ENCODE peak calls at places on chromosomes 11 and 22, in eight cellular contexts. D is GM12864, M is psoas muscle, V is neural progenitor cell, E is right atrium auricular region, A is OCI-LY7, J is IMR-90, O is sigmoid colon. G is an unnamed sample.

GRCh38 chr11:7299393-7299792 is 47.7 kb downstream of the SYT9 start:
- DNase-seq in D (no peak), M (no peak), V (no peak), E (no peak), A (no peak), J (no peak), O (no peak), G (no peak)

GRCh38 chr11:61072316-61073109 is 29.8 kb upstream of the CD5 start:
- DNase-seq in D (no peak), M (no peak), V (no peak), E (no peak), A (no peak), J (no peak), O (peak), G (no peak)

GRCh38 chr11:6705905-6706535 is 22.9 kb upstream of the MRPL17 start:
- DNase-seq in D (no peak), M (no peak), V (peak), E (no peak), A (peak), J (peak), O (no peak), G (no peak)

GRCh38 chr11:306645-307371 is 808 bp upstream of the IFITM2 start:
- DNase-seq in D (no peak), M (peak), V (no peak), E (no peak), A (no peak), J (no peak), O (no peak), G (no peak)

GRCh38 chr22:37544955-37545702 is 15.2 kb upstream of the CDC42EP1 start:
- DNase-seq in D (no peak), M (no peak), V (peak), E (peak), A (peak), J (peak), O (peak), G (no peak)

GRCh38 chr22:49861642-49862407 is 8.2 kb downstream of the ZBED4 start:
- DNase-seq in D (no peak), M (no peak), V (no peak), E (no peak), A (no peak), J (no peak), O (no peak), G (no peak)

GRCh38 chr22:35649026-35649553 is 844 bp downstream of the APOL6 start:
- DNase-seq in D (no peak), M (no peak), V (no peak), E (no peak), A (peak), J (no peak), O (no peak), G (peak)

GRCh38 chr11:22199243-22199642 is 6.4 kb downstream of the ANO5 start:
- DNase-seq in D (no peak), M (no peak), V (no peak), E (no peak), A (no peak), J (no peak), O (no peak), G (no peak)

GRCh38 chr11:44761546-44761961 is 34.8 kb downstream of the TSPAN18 start:
- DNase-seq in D (no peak), M (no peak), V (no peak), E (peak), A (no peak), J (no peak), O (peak), G (no peak)

GRCh38 chr11:42237701-42238235 is 778.3 kb upstream of the LRRC4C start:
- DNase-seq in D (no peak), M (no peak), V (no peak), E (no peak), A (no peak), J (no peak), O (no peak), G (no peak)

GRCh38 chr11:128942807-128943430 is at the start of gene TP53AIP1:
- DNase-seq in D (no peak), M (no peak), V (no peak), E (no peak), A (no peak), J (no peak), O (no peak), G (no peak)

GRCh38 chr11:1072116-1072820 is 2.4 kb upstream of the MUC2 start:
- DNase-seq in D (no peak), M (peak), V (no peak), E (no peak), A (no peak), J (peak), O (peak), G (no peak)

GRCh38 chr11:126415669-126416420 is 60.4 kb downstream of the ST3GAL4 start:
- DNase-seq in D (no peak), M (peak), V (no peak), E (peak), A (no peak), J (no peak), O (peak), G (no peak)

GRCh38 chr11:102824541-102824940 is 18.9 kb downstream of the MMP3 start:
- DNase-seq in D (no peak), M (no peak), V (no peak), E (no peak), A (no peak), J (no peak), O (no peak), G (no peak)

GRCh38 chr22:18000441-18001039 is 23.8 kb downstream of the MICAL3 start:
- DNase-seq in D (no peak), M (peak), V (peak), E (no peak), A (peak), J (no peak), O (peak), G (no peak)

GRCh38 chr11:85182437-85183109 is 444.6 kb downstream of the DLG2 start:
- DNase-seq in D (no peak), M (no peak), V (peak), E (no peak), A (peak), J (peak), O (no peak), G (no peak)

GRCh38 chr11:29641201-29641600 is 375.6 kb downstream of the KCNA4 start:
- DNase-seq in D (no peak), M (no peak), V (no peak), E (no peak), A (no peak), J (no peak), O (no peak), G (no peak)

GRCh38 chr11:114447444-114447843 is 8.2 kb downstream of the REXO2 start:
- DNase-seq in D (no peak), M (no peak), V (no peak), E (no peak), A (no peak), J (no peak), O (no peak), G (no peak)

GRCh38 chr11:78085972-78086371 is 6.3 kb upstream of the NDUFC2 start:
- DNase-seq in D (no peak), M (no peak), V (no peak), E (no peak), A (no peak), J (no peak), O (no peak), G (no peak)

GRCh38 chr11:62627718-62628117 is 5.9 kb upstream of the B3GAT3 start:
- DNase-seq in D (no peak), M (no peak), V (no peak), E (no peak), A (no peak), J (no peak), O (no peak), G (no peak)

GRCh38 chr11:34570584-34570983 is 50.3 kb upstream of the EHF start:
- DNase-seq in D (no peak), M (no peak), V (no peak), E (no peak), A (no peak), J (peak), O (no peak), G (no peak)

GRCh38 chr11:11416502-11416901 is 63.5 kb upstream of the CSNK2A3 start:
- DNase-seq in D (no peak), M (no peak), V (no peak), E (no peak), A (no peak), J (peak), O (no peak), G (no peak)

GRCh38 chr11:77068461-77069335 is 1.9 kb downstream of the CAPN5 start:
- DNase-seq in D (no peak), M (no peak), V (no peak), E (no peak), A (no peak), J (no peak), O (peak), G (no peak)

GRCh38 chr11:19055016-19055415 is 5.5 kb downstream of the MRGPRX2 start:
- DNase-seq in D (no peak), M (no peak), V (no peak), E (no peak), A (no peak), J (no peak), O (no peak), G (no peak)

GRCh38 chr11:2365571-2366210 is 11.4 kb upstream of the CD81 start:
- DNase-seq in D (no peak), M (peak), V (no peak), E (no peak), A (no peak), J (no peak), O (no peak), G (no peak)

GRCh38 chr11:10785146-10785474 is 23.6 kb downstream of the EIF4G2 start:
- DNase-seq in D (no peak), M (no peak), V (peak), E (no peak), A (no peak), J (no peak), O (no peak), G (no peak)

GRCh38 chr11:1827095-1827797 is 7.5 kb upstream of the SYT8 start:
- DNase-seq in D (no peak), M (peak), V (no peak), E (no peak), A (no peak), J (peak), O (peak), G (peak)

GRCh38 chr11:8794677-8795103 is 112.1 kb downstream of the RPL27A start:
- DNase-seq in D (no peak), M (no peak), V (no peak), E (no peak), A (no peak), J (no peak), O (no peak), G (no peak)
- TF ChIP-seq CTCF in D (peak), M (peak), V (peak), E (peak), A (no peak), J (no peak), O (peak), G (peak)

DNA sequence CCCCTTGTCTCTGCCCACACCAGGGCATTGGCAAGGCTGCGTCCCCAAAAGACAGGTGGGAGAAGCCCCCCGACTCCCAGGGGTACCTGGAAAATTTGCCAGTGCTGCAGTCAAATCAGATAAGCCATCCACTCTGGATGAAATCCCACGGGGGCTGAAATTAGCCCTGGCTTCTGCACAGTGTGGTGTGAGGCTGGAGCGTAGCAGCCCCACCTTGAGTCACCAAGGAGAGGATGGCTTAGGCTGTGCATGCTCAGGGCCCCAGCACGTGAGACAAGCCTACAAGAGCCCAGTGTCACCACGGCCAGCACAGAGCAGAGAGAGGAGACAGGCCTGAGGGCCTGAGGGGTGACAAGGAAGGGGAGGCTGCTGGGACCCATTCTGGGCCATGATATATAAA is 7.9 kb downstream of the MACROD1 start:
- DNase-seq in D (no peak), M (no peak), V (no peak), E (no peak), A (no peak), J (no peak), O (no peak), G (no peak)
- TF ChIP-seq CTCF in D (no peak), M (no peak), V (no peak), E (no peak), A (no peak), J (no peak), O (no peak), G (no peak)

GRCh38 chr11:66855574-66856495 is 1.0 kb upstream of the LRFN4 start:
- DNase-seq in D (peak), M (peak), V (peak), E (peak), A (peak), J (peak), O (peak), G (peak)
- TF ChIP-seq CTCF in D (no peak), M (no peak), V (no peak), E (no peak), A (no peak), J (peak), O (no peak), G (no peak)

GRCh38 chr11:124536520-124536919 is 6.9 kb downstream of the OR8B12 start:
- DNase-seq in D (no peak), M (no peak), V (peak), E (peak), A (no peak), J (peak), O (no peak), G (no peak)
- TF ChIP-seq CTCF in D (no peak), M (no peak), V (peak), E (no peak), A (no peak), J (no peak), O (no peak), G (no peak)

GRCh38 chr22:20802452-20802851 is 28.5 kb downstream of the SERPIND1 start:
- DNase-seq in D (no peak), M (no peak), V (no peak), E (no peak), A (no peak), J (no peak), O (no peak), G (no peak)

GRCh38 chr22:20804650-20805049 is 30.7 kb downstream of the SERPIND1 start:
- DNase-seq in D (no peak), M (no peak), V (no peak), E (no peak), A (no peak), J (no peak), O (no peak), G (no peak)

GRCh38 chr22:20802922-20803553 is 29.1 kb downstream of the SERPIND1 start:
- DNase-seq in D (no peak), M (no peak), V (no peak), E (no peak), A (no peak), J (no peak), O (no peak), G (no peak)

GRCh38 chr22:20805972-20806471 is 32.1 kb downstream of the SERPIND1 start:
- DNase-seq in D (no peak), M (no peak), V (no peak), E (no peak), A (no peak), J (peak), O (no peak), G (no peak)

DNA sequence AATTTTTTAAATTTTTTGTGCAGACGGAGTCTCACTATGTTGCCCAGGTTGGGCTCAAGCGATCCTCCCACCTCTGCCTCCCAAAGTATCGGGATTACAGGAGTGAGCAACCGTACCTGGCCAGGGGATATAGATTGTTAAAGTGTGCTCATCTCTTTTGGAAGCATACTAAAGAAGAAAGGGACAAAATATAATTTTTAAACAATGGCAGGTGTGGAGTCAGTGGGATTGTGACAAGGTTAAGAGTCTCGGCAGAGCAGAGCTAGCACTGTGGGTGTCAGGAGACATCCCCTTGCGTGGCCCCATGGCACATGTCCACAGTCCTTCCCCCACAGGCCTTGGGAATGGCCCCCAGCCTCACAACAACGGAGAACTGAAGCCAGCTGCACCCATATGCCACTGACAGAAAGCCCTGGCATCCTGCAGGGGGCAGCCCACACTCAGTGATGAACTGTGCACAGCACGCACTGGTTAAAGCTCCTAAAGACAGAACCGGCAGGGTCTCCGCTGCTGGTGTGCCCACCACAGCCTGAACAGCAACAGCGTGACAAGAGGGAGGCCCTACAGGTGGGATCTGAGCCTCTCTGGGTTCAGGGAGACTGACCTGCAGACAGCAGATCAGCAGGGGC is 29.9 kb downstream of the SERPIND1 start:
- DNase-seq in D (no peak), M (no peak), V (peak), E (no peak), A (peak), J (peak), O (no peak), G (no peak)
- TF ChIP-seq CTCF in D (peak), M (peak), V (peak), E (peak), A (peak), J (peak), O (peak), G (peak)

G was measured in type B pancreatic cell.